ENCODE peak calls at places on chromosomes 5 and 9, in ten cellular contexts. X, A, S, F, N, V, W, D, T and E are unnamed samples.
A peak's percentile ranks its signal among the peaks of the same experiment; 100 is the strongest.

GRCh38 chr9:14221558-14221957 is 92.4 kb downstream of the NFIB start:
- DNase-seq in A (no peak), T (no peak), N (no peak), V (no peak), X (peak; percentile 70), S (no peak), D (no peak), W (no peak), F (no peak), E (peak; percentile 82)

GRCh38 chr5:65482280-65482726 is 583 bp upstream of the ADAMTS6 start:
- DNase-seq in D (no peak), N (no peak), S (peak; percentile 25), F (no peak), T (no peak), W (no peak), X (peak; percentile 45), V (no peak), A (peak; percentile 3), E (peak; percentile 42)

GRCh38 chr5:122665087-122665486 is 109.8 kb upstream of the SNX2 start:
- DNase-seq in D (no peak), N (no peak), X (no peak), T (no peak), W (no peak), V (no peak), S (no peak), F (no peak), A (no peak), E (no peak)

GRCh38 chr5:38596997-38597396 is 40.6 kb upstream of the LIFR start:
- DNase-seq in V (no peak), T (no peak), W (no peak), X (no peak), N (no peak), D (no peak), A (peak; percentile 78), F (no peak), S (no peak), E (no peak)

GRCh38 chr5:55692509-55692908 is 19.6 kb downstream of the SLC38A9 start:
- DNase-seq in T (no peak), V (no peak), X (no peak), S (no peak), A (no peak), W (no peak), N (no peak), D (no peak), F (no peak), E (no peak)

GRCh38 chr5:152723482-152723881 is 318.4 kb upstream of the NMUR2 start:
- DNase-seq in N (no peak), X (no peak), S (no peak), V (no peak), W (no peak), T (no peak), F (no peak), A (peak; percentile 38), D (no peak), E (no peak)

GRCh38 chr5:93791520-93791972 is 50.1 kb upstream of the POU5F2 start:
- DNase-seq in X (no peak), T (no peak), S (no peak), D (no peak), A (no peak), W (no peak), N (no peak), V (no peak), F (no peak), E (no peak)

GRCh38 chr5:180494510-180495181 is 467 bp downstream of the CNOT6 start:
- DNase-seq in A (peak; percentile 74), S (peak; percentile 68), W (peak; percentile 59), F (peak; percentile 60), X (peak; percentile 17), V (no peak), T (peak; percentile 57), N (peak; percentile 70), D (peak; percentile 29), E (no peak)

GRCh38 chr5:26868504-26868903 is 169.9 kb downstream of the CDH9 start:
- DNase-seq in V (no peak), X (no peak), S (no peak), N (no peak), F (no peak), D (no peak), A (no peak), W (no peak), T (no peak), E (no peak)

GRCh38 chr5:137461636-137462596 is 37.2 kb downstream of the SPOCK1 start:
- DNase-seq in S (no peak), W (no peak), A (peak; percentile 22), T (no peak), N (no peak), X (no peak), V (no peak), F (no peak), D (no peak), E (no peak)

GRCh38 chr9:128800061-128800460 is 13.0 kb downstream of the TBC1D13 start:
- DNase-seq in A (no peak), T (no peak), X (no peak), S (no peak), D (no peak), F (no peak), V (no peak), N (no peak), W (no peak), E (no peak)

GRCh38 chr5:149902177-149902576 is 42.4 kb downstream of the PDE6A start:
- DNase-seq in A (no peak), X (no peak), D (no peak), S (no peak), F (no peak), N (no peak), T (no peak), V (no peak), W (no peak), E (no peak)
- TF ChIP-seq CTCF in A (peak; percentile 29), X (no peak), D (no peak), S (no peak), F (no peak), N (peak; percentile 51), T (no peak), V (peak; percentile 25), W (no peak), E (peak; percentile 41)

DNA sequence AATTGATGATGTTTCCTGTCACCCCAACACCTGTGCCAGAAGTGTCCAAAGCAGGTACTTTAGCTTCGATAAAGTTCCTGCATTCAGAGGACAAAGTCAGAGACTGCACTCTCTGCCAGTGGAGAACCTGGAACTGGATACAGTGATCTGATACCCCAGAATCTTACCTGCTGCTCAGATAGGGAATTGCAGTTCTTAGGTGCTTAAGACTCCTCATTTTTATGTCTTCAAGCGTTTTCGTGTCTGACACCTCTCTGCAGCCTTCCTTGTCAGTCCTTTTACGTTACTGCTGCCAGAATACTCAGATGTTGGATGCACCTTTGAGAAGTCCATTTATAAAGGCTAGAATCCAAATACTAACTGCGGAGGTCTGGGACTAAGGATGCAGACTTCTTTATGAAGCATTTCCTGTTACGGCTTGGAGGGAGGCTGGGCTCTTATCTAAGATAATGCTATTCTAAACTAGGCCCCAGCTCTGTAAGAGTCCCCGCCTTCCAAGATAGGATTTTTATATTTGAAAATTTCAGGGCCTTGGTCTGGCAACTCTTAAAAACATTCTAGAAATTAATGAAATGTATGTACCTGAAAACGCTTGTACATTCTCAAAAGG is 1.9 kb downstream of the ISOC1 start:
- DNase-seq in N (no peak), A (no peak), F (no peak), V (no peak), W (no peak), X (no peak), S (peak; percentile 32), T (no peak), D (no peak), E (no peak)
- H3K27ac ChIP-seq in N (no peak overlapping the region), A (no peak overlapping the region), F (peak overlapping the region; percentile 80), V (no peak overlapping the region), W (no peak overlapping the region), X (no peak overlapping the region), S (peak overlapping the region; percentile 83), T (no peak overlapping the region), D (peak overlapping the region; percentile 82), E (no peak overlapping the region)

GRCh38 chr5:139906661-139907060 is 111.1 kb downstream of the PSD2 start:
- DNase-seq in D (no peak), A (no peak), T (no peak), N (no peak), X (no peak), V (no peak), W (no peak), S (no peak), F (no peak), E (no peak)

GRCh38 chr5:139905401-139905800 is 109.8 kb downstream of the PSD2 start:
- DNase-seq in D (no peak), W (no peak), V (no peak), N (no peak), S (no peak), X (no peak), T (peak; percentile 70), A (no peak), F (no peak), E (no peak)

GRCh38 chr5:139903805-139904565 is 108.4 kb downstream of the PSD2 start:
- DNase-seq in S (peak; percentile 85), V (no peak), D (no peak), F (peak; percentile 64), W (peak; percentile 75), T (peak; percentile 67), A (peak; percentile 84), N (no peak), X (peak; percentile 14), E (no peak)

GRCh38 chr5:139903450-139903804 is 107.8 kb downstream of the PSD2 start:
- DNase-seq in X (no peak), F (no peak), V (no peak), W (no peak), A (peak; percentile 30), N (no peak), T (no peak), D (no peak), S (no peak), E (no peak)

DNA sequence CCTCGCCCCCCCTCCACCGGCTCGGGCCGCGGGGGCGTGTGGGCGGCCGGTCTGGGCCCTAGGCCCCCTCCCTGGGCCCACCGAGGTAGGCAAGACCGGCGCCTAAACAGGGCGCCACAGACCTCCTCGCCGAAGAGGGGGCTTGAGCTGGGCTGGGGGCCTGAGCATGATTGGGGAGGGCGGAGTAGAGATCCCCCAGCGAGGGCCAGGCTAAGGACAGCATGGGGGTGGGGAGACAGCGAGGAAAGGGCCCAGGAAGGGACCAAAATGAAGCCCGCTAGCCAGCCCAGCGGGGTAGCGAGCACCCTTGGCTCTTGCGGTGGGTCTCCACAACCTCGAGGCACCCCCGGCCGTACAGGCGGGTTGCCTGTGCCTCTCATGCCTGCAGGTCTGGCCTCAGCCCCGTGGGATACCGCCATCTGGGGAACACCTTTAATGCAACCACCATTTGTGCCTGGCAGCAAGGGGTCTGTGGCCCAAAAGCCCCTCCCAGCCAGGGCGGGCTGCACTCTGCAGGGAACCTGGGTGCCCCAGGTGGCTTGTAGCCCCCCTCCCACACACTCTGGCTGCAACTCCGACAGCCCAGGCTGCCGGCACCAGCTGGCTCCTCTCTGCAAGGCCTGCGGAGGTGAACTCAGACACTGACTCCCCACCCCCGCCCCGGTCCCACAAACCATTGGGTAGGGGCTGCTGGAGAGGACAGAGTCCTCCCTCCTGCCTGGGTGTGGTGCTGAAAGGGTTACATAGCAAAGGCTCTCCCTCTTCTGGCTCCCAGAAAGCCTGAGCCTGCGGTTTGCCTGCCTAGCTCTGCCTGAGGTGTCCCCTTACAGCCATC is 109.2 kb downstream of the PSD2 start:
- DNase-seq in F (no peak), S (peak; percentile 76), V (no peak), X (no peak), T (peak; percentile 47), N (no peak), W (no peak), A (peak; percentile 69), D (no peak), E (no peak)
- H3K27me3 ChIP-seq in F (no peaks in the 10 kb centered on the region), S (peaks cover 21% of the 10 kb centered on the region), V (peaks cover 66% of the 10 kb centered on the region), X (peaks cover 35% of the 10 kb centered on the region), T (no peaks in the 10 kb centered on the region), N (peaks cover 47% of the 10 kb centered on the region), W (no peaks in the 10 kb centered on the region), A (peaks cover 87% of the 10 kb centered on the region), D (peaks cover 11% of the 10 kb centered on the region), E (peaks cover 87% of the 10 kb centered on the region)

GRCh38 chr9:6495484-6495883 is 82.5 kb downstream of the UHRF2 start:
- DNase-seq in N (no peak), S (no peak), A (no peak), T (no peak), F (no peak), D (no peak), V (no peak), W (no peak), X (no peak), E (no peak)
- TF ChIP-seq CTCF in N (peak; percentile 37), S (no peak), A (no peak), T (no peak), F (no peak), D (no peak), V (no peak), W (no peak), X (no peak), E (peak; percentile 45)